ENCODE peak calls at places on chromosomes 1 and 21, in ten cellular contexts. F, E, T, L, O, U, B, I, P and C are unnamed samples.

GRCh38 chr1:179121159-179121938 is 39.5 kb downstream of the TOR3A start:
- DNase-seq in F (no peak), E (no peak), T (no peak), L (no peak), O (no peak), U (no peak), B (no peak), I (peak), P (no peak), C (peak)

GRCh38 chr1:46802081-46802480 is 3.2 kb downstream of the CYP4B1 start:
- DNase-seq in F (no peak), E (no peak), T (no peak), L (no peak), O (no peak), U (peak), B (no peak), I (no peak), P (no peak), C (no peak)

GRCh38 chr1:10852486-10852885 is 56.0 kb upstream of the CASZ1 start:
- DNase-seq in F (no peak), E (no peak), T (no peak), L (no peak), O (no peak), U (no peak), B (no peak), I (peak), P (no peak), C (no peak)

GRCh38 chr1:3984586-3984985 is 84.5 kb upstream of the C1orf174 start:
- DNase-seq in F (no peak), E (no peak), T (no peak), L (no peak), O (no peak), U (no peak), B (no peak), I (no peak), P (no peak), C (no peak)

GRCh38 chr1:116911166-116911553 is 1.4 kb downstream of the PTGFRN start:
- DNase-seq in F (no peak), E (peak), T (no peak), L (no peak), O (no peak), U (peak), B (no peak), I (no peak), P (no peak), C (no peak)

GRCh38 chr1:172547071-172547470 is 14.1 kb downstream of the SUCO start:
- DNase-seq in F (no peak), E (no peak), T (no peak), L (no peak), O (no peak), U (no peak), B (no peak), I (peak), P (no peak), C (no peak)

GRCh38 chr1:70487910-70488665 is 77.0 kb downstream of the CTH start:
- DNase-seq in F (no peak), E (no peak), T (no peak), L (no peak), O (no peak), U (no peak), B (peak), I (peak), P (peak), C (peak)

GRCh38 chr1:205537386-205538018 is 33.0 kb downstream of the CDK18 start:
- DNase-seq in F (no peak), E (no peak), T (no peak), L (no peak), O (no peak), U (peak), B (no peak), I (peak), P (peak), C (no peak)

GRCh38 chr1:60114735-60115318 is 41.3 kb upstream of the C1orf87 start:
- DNase-seq in F (no peak), E (no peak), T (no peak), L (no peak), O (no peak), U (no peak), B (no peak), I (no peak), P (no peak), C (no peak)

GRCh38 chr1:227526524-227526923 is 36.8 kb upstream of the ZNF678 start:
- DNase-seq in F (no peak), E (no peak), T (no peak), L (no peak), O (no peak), U (no peak), B (no peak), I (no peak), P (no peak), C (no peak)

GRCh38 chr1:244836598-244836997 is 1.1 kb downstream of the COX20 start:
- DNase-seq in F (no peak), E (no peak), T (no peak), L (no peak), O (no peak), U (no peak), B (no peak), I (peak), P (no peak), C (no peak)

GRCh38 chr1:55243655-55244054 is 28.5 kb upstream of the USP24 start:
- DNase-seq in F (no peak), E (no peak), T (no peak), L (no peak), O (no peak), U (no peak), B (no peak), I (no peak), P (no peak), C (no peak)

GRCh38 chr1:201734776-201735175 is 94.2 kb upstream of the IPO9 start:
- DNase-seq in F (no peak), E (no peak), T (no peak), L (no peak), O (no peak), U (no peak), B (no peak), I (no peak), P (no peak), C (no peak)

GRCh38 chr1:87017994-87018672 is 103.7 kb downstream of the HS2ST1 start:
- DNase-seq in F (no peak), E (no peak), T (no peak), L (no peak), O (no peak), U (no peak), B (no peak), I (peak), P (no peak), C (no peak)

GRCh38 chr1:221335161-221336101 is 406.5 kb downstream of the DUSP10 start:
- DNase-seq in F (peak), E (peak), T (no peak), L (no peak), O (no peak), U (no peak), B (peak), I (peak), P (no peak), C (no peak)

GRCh38 chr1:56676571-56677035 is 31.5 kb downstream of the PRKAA2 start:
- DNase-seq in F (no peak), E (no peak), T (no peak), L (no peak), O (no peak), U (no peak), B (peak), I (peak), P (no peak), C (no peak)

GRCh38 chr1:233163696-233164095 is 131.8 kb downstream of the PCNX2 start:
- DNase-seq in F (no peak), E (no peak), T (no peak), L (no peak), O (no peak), U (no peak), B (no peak), I (no peak), P (no peak), C (no peak)

GRCh38 chr1:101331794-101332193 is 95.0 kb downstream of the S1PR1 start:
- DNase-seq in F (no peak), E (no peak), T (no peak), L (no peak), O (no peak), U (no peak), B (no peak), I (no peak), P (no peak), C (no peak)

GRCh38 chr1:235102259-235102582 is 26.4 kb downstream of the TOMM20 start:
- DNase-seq in F (no peak), E (no peak), T (no peak), L (no peak), O (no peak), U (no peak), B (no peak), I (no peak), P (no peak), C (no peak)

GRCh38 chr21:23900727-23901126 is 1706.6 kb downstream of the MRPL39 start:
- DNase-seq in F (no peak), E (no peak), T (no peak), L (no peak), O (no peak), U (no peak), B (no peak), I (no peak), P (no peak), C (no peak)

GRCh38 chr1:182301467-182302198 is 90.0 kb downstream of the GLUL start:
- DNase-seq in F (no peak), E (no peak), T (no peak), L (no peak), O (no peak), U (no peak), B (no peak), I (peak), P (no peak), C (no peak)

GRCh38 chr1:157091668-157092273 is 7.8 kb downstream of the ETV3L start:
- DNase-seq in F (no peak), E (no peak), T (no peak), L (peak), O (no peak), U (no peak), B (no peak), I (no peak), P (no peak), C (no peak)

GRCh38 chr1:151005729-151006330 is 872 bp downstream of the MINDY1 start:
- DNase-seq in F (no peak), E (no peak), T (no peak), L (no peak), O (no peak), U (no peak), B (no peak), I (no peak), P (no peak), C (no peak)

GRCh38 chr1:201556841-201557571 is 18.1 kb downstream of the NAV1 start:
- DNase-seq in F (no peak), E (no peak), T (no peak), L (no peak), O (no peak), U (no peak), B (no peak), I (peak), P (no peak), C (no peak)

GRCh38 chr1:203573730-203574129 is 52.9 kb upstream of the ATP2B4 start:
- DNase-seq in F (no peak), E (no peak), T (no peak), L (no peak), O (no peak), U (no peak), B (no peak), I (no peak), P (no peak), C (no peak)

GRCh38 chr1:33319949-33320618 is 814 bp downstream of the A3GALT2 start:
- DNase-seq in F (no peak), E (no peak), T (no peak), L (no peak), O (no peak), U (no peak), B (no peak), I (no peak), P (no peak), C (no peak)

GRCh38 chr1:9302745-9303524 is 10.2 kb downstream of the SPSB1 start:
- DNase-seq in F (no peak), E (no peak), T (no peak), L (no peak), O (no peak), U (no peak), B (peak), I (peak), P (no peak), C (no peak)

GRCh38 chr21:26389971-26390641 is 183.0 kb downstream of the CYYR1 start:
- DNase-seq in F (no peak), E (no peak), T (no peak), L (no peak), O (no peak), U (no peak), B (peak), I (peak), P (no peak), C (no peak)

GRCh38 chr1:208475449-208475848 is 231.3 kb upstream of the PLXNA2 start:
- DNase-seq in F (no peak), E (no peak), T (no peak), L (no peak), O (no peak), U (no peak), B (no peak), I (peak), P (no peak), C (no peak)

GRCh38 chr1:95384570-95384969 is 150.6 kb downstream of the RWDD3 start:
- DNase-seq in F (peak), E (no peak), T (peak), L (no peak), O (no peak), U (no peak), B (no peak), I (peak), P (peak), C (no peak)

GRCh38 chr1:162283657-162284056 is 93.0 kb downstream of the SPATA46 start:
- DNase-seq in F (no peak), E (no peak), T (no peak), L (no peak), O (no peak), U (no peak), B (no peak), I (no peak), P (no peak), C (no peak)

GRCh38 chr1:114756949-114757454 is 782 bp downstream of the CSDE1 start:
- DNase-seq in F (peak), E (peak), T (peak), L (no peak), O (no peak), U (peak), B (peak), I (peak), P (peak), C (no peak)

GRCh38 chr21:18832950-18833349 is 429.4 kb upstream of the TMPRSS15 start:
- DNase-seq in F (no peak), E (no peak), T (no peak), L (no peak), O (no peak), U (no peak), B (peak), I (no peak), P (no peak), C (no peak)

GRCh38 chr1:27097484-27097917 is 57.4 kb downstream of the SLC9A1 start:
- DNase-seq in F (peak), E (peak), T (peak), L (peak), O (peak), U (no peak), B (peak), I (peak), P (peak), C (peak)

GRCh38 chr1:92961896-92962752 is 862 bp upstream of the DIPK1A start:
- DNase-seq in F (no peak), E (peak), T (no peak), L (no peak), O (peak), U (no peak), B (no peak), I (peak), P (peak), C (peak)

GRCh38 chr21:44375281-44375651 is 21.8 kb downstream of the TRPM2 start:
- DNase-seq in F (no peak), E (no peak), T (no peak), L (peak), O (no peak), U (no peak), B (no peak), I (no peak), P (no peak), C (no peak)

GRCh38 chr1:23613191-23614126 is 54.2 kb upstream of the ID3 start:
- DNase-seq in F (no peak), E (no peak), T (no peak), L (no peak), O (peak), U (no peak), B (no peak), I (no peak), P (no peak), C (peak)

GRCh38 chr1:17831619-17832018 is 76.5 kb downstream of the ACTL8 start:
- DNase-seq in F (peak), E (no peak), T (peak), L (no peak), O (no peak), U (no peak), B (peak), I (peak), P (peak), C (no peak)

GRCh38 chr1:168958562-168959289 is 147.8 kb upstream of the ATP1B1 start:
- DNase-seq in F (no peak), E (no peak), T (no peak), L (no peak), O (no peak), U (no peak), B (no peak), I (peak), P (no peak), C (no peak)

GRCh38 chr1:14924012-14924452 is 229.5 kb upstream of the TMEM51 start:
- DNase-seq in F (peak), E (peak), T (peak), L (peak), O (peak), U (no peak), B (no peak), I (peak), P (peak), C (peak)

GRCh38 chr1:14925336-14926136 is 228.0 kb upstream of the TMEM51 start:
- DNase-seq in F (no peak), E (no peak), T (no peak), L (no peak), O (no peak), U (no peak), B (no peak), I (no peak), P (no peak), C (no peak)

GRCh38 chr1:14923400-14924011 is 230.0 kb upstream of the TMEM51 start:
- DNase-seq in F (no peak), E (no peak), T (no peak), L (no peak), O (no peak), U (no peak), B (no peak), I (no peak), P (no peak), C (no peak)

GRCh38 chr1:14926214-14926613 is 227.3 kb upstream of the TMEM51 start:
- DNase-seq in F (no peak), E (no peak), T (no peak), L (no peak), O (no peak), U (no peak), B (peak), I (no peak), P (no peak), C (no peak)

GRCh38 chr1:14924455-14925325 is 228.9 kb upstream of the TMEM51 start:
- DNase-seq in F (peak), E (peak), T (no peak), L (peak), O (peak), U (no peak), B (peak), I (peak), P (peak), C (peak)
- TF ChIP-seq CTCF in F (peak), E (peak), T (no peak), L (no peak), O (no peak), U (no peak), B (no peak), I (no peak), P (no peak), C (no peak)

GRCh38 chr21:42562258-42562657 is 48.6 kb downstream of the SLC37A1 start:
- DNase-seq in F (no peak), E (no peak), T (no peak), L (no peak), O (no peak), U (no peak), B (no peak), I (no peak), P (no peak), C (no peak)

GRCh38 chr21:42562816-42563215 is 49.2 kb downstream of the SLC37A1 start:
- DNase-seq in F (no peak), E (no peak), T (no peak), L (peak), O (no peak), U (no peak), B (no peak), I (no peak), P (no peak), C (no peak)

GRCh38 chr21:42560517-42561179 is 47.0 kb downstream of the SLC37A1 start:
- DNase-seq in F (no peak), E (no peak), T (no peak), L (peak), O (no peak), U (no peak), B (no peak), I (no peak), P (no peak), C (no peak)

GRCh38 chr21:42563261-42564045 is 49.8 kb downstream of the SLC37A1 start:
- DNase-seq in F (no peak), E (peak), T (no peak), L (peak), O (no peak), U (no peak), B (no peak), I (peak), P (no peak), C (no peak)

GRCh38 chr21:42561742-42562141 is 48.1 kb downstream of the SLC37A1 start:
- DNase-seq in F (no peak), E (no peak), T (no peak), L (peak), O (peak), U (no peak), B (no peak), I (no peak), P (no peak), C (peak)
- TF ChIP-seq CTCF in F (no peak), E (no peak), T (no peak), L (no peak), O (no peak), U (no peak), B (no peak), I (no peak), P (no peak), C (peak)

GRCh38 chr1:184971522-184972265 is 2.6 kb downstream of the NIBAN1 start:
- DNase-seq in F (no peak), E (no peak), T (no peak), L (no peak), O (no peak), U (no peak), B (no peak), I (peak), P (no peak), C (no peak)

GRCh38 chr1:184974086-184974836 is at the start of gene NIBAN1:
- DNase-seq in F (peak), E (peak), T (peak), L (no peak), O (peak), U (no peak), B (no peak), I (peak), P (peak), C (peak)

GRCh38 chr1:184973308-184974085 is 811 bp downstream of the NIBAN1 start:
- DNase-seq in F (peak), E (peak), T (no peak), L (no peak), O (no peak), U (no peak), B (no peak), I (peak), P (peak), C (peak)

GRCh38 chr1:184972281-184973055 is 1.8 kb downstream of the NIBAN1 start:
- DNase-seq in F (no peak), E (no peak), T (no peak), L (no peak), O (no peak), U (no peak), B (no peak), I (peak), P (no peak), C (no peak)

GRCh38 chr1:184970691-184971161 is 3.6 kb downstream of the NIBAN1 start:
- DNase-seq in F (no peak), E (no peak), T (no peak), L (no peak), O (no peak), U (no peak), B (no peak), I (peak), P (no peak), C (no peak)
- TF ChIP-seq CTCF in F (no peak), E (no peak), T (no peak), L (no peak), O (no peak), U (no peak), B (no peak), I (no peak), P (no peak), C (no peak)

GRCh38 chr1:104125935-104126334 is 376.2 kb downstream of the AMY1C start:
- DNase-seq in F (no peak), E (no peak), T (no peak), L (no peak), O (no peak), U (no peak), B (no peak), I (no peak), P (no peak), C (no peak)

GRCh38 chr1:104125226-104125625 is 375.5 kb downstream of the AMY1C start:
- DNase-seq in F (no peak), E (no peak), T (no peak), L (no peak), O (no peak), U (no peak), B (no peak), I (no peak), P (no peak), C (no peak)

GRCh38 chr1:104120488-104120887 is 370.8 kb downstream of the AMY1C start:
- DNase-seq in F (no peak), E (no peak), T (no peak), L (no peak), O (no peak), U (no peak), B (no peak), I (no peak), P (no peak), C (no peak)
- TF ChIP-seq CTCF in F (peak), E (no peak), T (no peak), L (no peak), O (no peak), U (no peak), B (no peak), I (no peak), P (no peak), C (no peak)

GRCh38 chr1:38360807-38361206 is 314.2 kb upstream of the POU3F1 start:
- DNase-seq in F (no peak), E (no peak), T (no peak), L (no peak), O (no peak), U (no peak), B (no peak), I (no peak), P (no peak), C (no peak)
- TF ChIP-seq CTCF in F (no peak), E (no peak), T (no peak), L (no peak), O (peak), U (no peak), B (no peak), I (no peak), P (no peak), C (no peak)